ENCODE peak calls at places on chromosomes 13 and 19, in ten cellular contexts. One of them, this sample, is unnamed.
A peak's percentile ranks its signal among the peaks of the same experiment; 100 is the strongest.

GRCh38 chr19:7395793-7396192 is 47.1 kb downstream of the ARHGEF18 start:
- DNase-seq in BJ: no peak
- DNase-seq in astrocyte of the spinal cord: no peak
- DNase-seq in nephron progenitor cell: no peak
- DNase-seq in RWPE1: no peak
- DNase-seq in adrenal gland: no peak
- DNase-seq in GM20000: no peak
- DNase-seq in fibroblast of pulmonary artery: no peak
- DNase-seq in astrocyte: no peak
- DNase-seq in cardiac fibroblast: no peak
- DNase-seq in this sample: no peak

GRCh38 chr13:32846020-32846451 is 170.2 kb upstream of the KL start:
- DNase-seq in BJ: no peak
- DNase-seq in astrocyte of the spinal cord: no peak
- DNase-seq in nephron progenitor cell: no peak
- DNase-seq in RWPE1: no peak
- DNase-seq in adrenal gland: no peak
- DNase-seq in GM20000: no peak
- DNase-seq in fibroblast of pulmonary artery: no peak
- DNase-seq in astrocyte: no peak
- DNase-seq in cardiac fibroblast: no peak
- DNase-seq in this sample: no peak

GRCh38 chr13:52399708-52400107 is 6.3 kb downstream of the THSD1 start:
- DNase-seq in BJ: no peak
- DNase-seq in astrocyte of the spinal cord: no peak
- DNase-seq in nephron progenitor cell: no peak
- DNase-seq in RWPE1: no peak
- DNase-seq in adrenal gland: no peak
- DNase-seq in GM20000: no peak
- DNase-seq in fibroblast of pulmonary artery: peak; percentile 60
- DNase-seq in astrocyte: no peak
- DNase-seq in cardiac fibroblast: peak; percentile 47
- DNase-seq in this sample: peak; percentile 13

GRCh38 chr19:7534531-7534980 is 961 bp upstream of the PNPLA6 start:
- DNase-seq in BJ: peak; percentile 56
- DNase-seq in astrocyte of the spinal cord: peak; percentile 81
- DNase-seq in nephron progenitor cell: peak; percentile 58
- DNase-seq in RWPE1: peak; percentile 61
- DNase-seq in adrenal gland: peak; percentile 84
- DNase-seq in GM20000: peak; percentile 72
- DNase-seq in fibroblast of pulmonary artery: peak; percentile 76
- DNase-seq in astrocyte: peak; percentile 83
- DNase-seq in cardiac fibroblast: peak; percentile 83
- DNase-seq in this sample: peak; percentile 89

GRCh38 chr13:44035400-44035799 is 155.7 kb downstream of the LACC1 start:
- DNase-seq in BJ: no peak
- DNase-seq in astrocyte of the spinal cord: no peak
- DNase-seq in nephron progenitor cell: no peak
- DNase-seq in RWPE1: no peak
- DNase-seq in adrenal gland: no peak
- DNase-seq in GM20000: no peak
- DNase-seq in fibroblast of pulmonary artery: no peak
- DNase-seq in astrocyte: no peak
- DNase-seq in cardiac fibroblast: no peak
- DNase-seq in this sample: no peak

GRCh38 chr19:33302175-33302973 is at the start of gene CEBPA:
- DNase-seq in BJ: no peak
- DNase-seq in astrocyte of the spinal cord: peak; percentile 45
- DNase-seq in nephron progenitor cell: peak; percentile 86
- DNase-seq in RWPE1: peak; percentile 81
- DNase-seq in adrenal gland: peak; percentile 59
- DNase-seq in GM20000: peak; percentile 95
- DNase-seq in fibroblast of pulmonary artery: peak; percentile 77
- DNase-seq in astrocyte: peak; percentile 55
- DNase-seq in cardiac fibroblast: peak; percentile 87
- DNase-seq in this sample: peak; percentile 34

GRCh38 chr13:113935081-113935511 is 38.8 kb downstream of the C13orf46 start:
- DNase-seq in BJ: no peak
- DNase-seq in astrocyte of the spinal cord: peak; percentile 30
- DNase-seq in nephron progenitor cell: peak; percentile 26
- DNase-seq in RWPE1: no peak
- DNase-seq in adrenal gland: no peak
- DNase-seq in GM20000: no peak
- DNase-seq in fibroblast of pulmonary artery: no peak
- DNase-seq in astrocyte: no peak
- DNase-seq in cardiac fibroblast: no peak
- DNase-seq in this sample: no peak

GRCh38 chr13:28131646-28132045 is 6.7 kb upstream of the PAN3 start:
- DNase-seq in BJ: no peak
- DNase-seq in astrocyte of the spinal cord: no peak
- DNase-seq in nephron progenitor cell: no peak
- DNase-seq in RWPE1: no peak
- DNase-seq in adrenal gland: no peak
- DNase-seq in GM20000: no peak
- DNase-seq in fibroblast of pulmonary artery: no peak
- DNase-seq in astrocyte: no peak
- DNase-seq in cardiac fibroblast: no peak
- DNase-seq in this sample: no peak

GRCh38 chr13:40445557-40445990 is 220.9 kb downstream of the FOXO1 start:
- DNase-seq in BJ: no peak
- DNase-seq in astrocyte of the spinal cord: peak; percentile 86
- DNase-seq in nephron progenitor cell: no peak
- DNase-seq in RWPE1: peak; percentile 88
- DNase-seq in adrenal gland: peak; percentile 30
- DNase-seq in GM20000: peak; percentile 88
- DNase-seq in fibroblast of pulmonary artery: peak; percentile 97
- DNase-seq in astrocyte: peak; percentile 96
- DNase-seq in cardiac fibroblast: peak; percentile 84
- DNase-seq in this sample: no peak

GRCh38 chr19:2426661-2427322 is 594 bp downstream of the TIMM13 start:
- DNase-seq in BJ: no peak
- DNase-seq in astrocyte of the spinal cord: no peak
- DNase-seq in nephron progenitor cell: peak; percentile 70
- DNase-seq in RWPE1: peak; percentile 70
- DNase-seq in adrenal gland: peak; percentile 56
- DNase-seq in GM20000: peak; percentile 87
- DNase-seq in fibroblast of pulmonary artery: peak; percentile 37
- DNase-seq in astrocyte: no peak
- DNase-seq in cardiac fibroblast: peak; percentile 54
- DNase-seq in this sample: no peak

DNA sequence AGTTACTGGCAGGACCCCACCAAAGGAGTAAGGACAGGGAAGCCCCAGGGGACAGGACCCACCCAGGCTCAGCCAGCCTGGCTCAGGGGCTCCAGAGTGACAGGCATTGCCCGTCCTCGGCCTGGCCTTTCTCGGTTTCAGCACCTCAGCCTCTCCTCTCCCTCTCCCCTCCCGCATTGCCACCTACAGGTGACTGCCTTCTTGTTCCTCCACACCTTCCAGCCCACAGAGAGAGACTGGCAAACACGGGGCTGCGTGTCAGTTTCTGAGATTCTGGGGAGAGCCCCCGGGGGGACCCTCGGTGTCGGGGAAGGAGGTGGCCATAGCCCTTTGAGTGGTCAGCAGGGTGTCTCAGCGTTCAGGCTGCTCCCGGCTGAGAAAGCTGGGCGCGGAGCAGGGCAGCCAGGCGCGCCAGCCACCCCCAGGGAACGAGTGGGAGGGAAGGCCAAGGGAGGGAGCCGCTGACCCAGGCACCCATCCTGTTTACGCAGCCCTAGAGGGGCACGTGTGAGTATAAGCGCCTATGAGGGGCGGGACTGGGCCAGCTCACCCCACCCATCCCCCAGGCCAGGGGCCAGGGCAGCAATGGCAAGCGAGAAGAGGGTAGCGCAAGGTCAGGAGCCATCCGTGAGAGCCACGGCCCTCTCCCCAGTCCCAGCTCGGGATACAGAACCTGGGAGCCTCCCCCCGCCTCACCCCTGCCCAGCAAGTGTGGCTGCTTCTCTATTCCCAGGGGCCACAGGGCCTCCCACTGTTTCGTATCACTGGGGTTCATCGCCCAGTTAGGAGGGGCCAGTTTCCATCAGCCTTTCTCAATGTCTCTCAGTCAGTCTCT is 743 bp upstream of the DMKN start:
- DNase-seq in BJ: no peak
- DNase-seq in astrocyte of the spinal cord: no peak
- DNase-seq in nephron progenitor cell: peak; percentile 53
- DNase-seq in RWPE1: no peak
- DNase-seq in adrenal gland: no peak
- DNase-seq in GM20000: no peak
- DNase-seq in fibroblast of pulmonary artery: peak; percentile 54
- DNase-seq in astrocyte: no peak
- DNase-seq in cardiac fibroblast: peak; percentile 87
- DNase-seq in this sample: no peak
- TF ChIP-seq CTCF in BJ: peak; percentile 16
- TF ChIP-seq CTCF in astrocyte of the spinal cord: no peak
- TF ChIP-seq CTCF in nephron progenitor cell: no peak
- TF ChIP-seq CTCF in RWPE1: no peak
- TF ChIP-seq CTCF in adrenal gland: no peak
- TF ChIP-seq CTCF in GM20000: no peak
- TF ChIP-seq CTCF in fibroblast of pulmonary artery: no peak
- TF ChIP-seq CTCF in astrocyte: no peak
- TF ChIP-seq CTCF in cardiac fibroblast: no peak
- TF ChIP-seq CTCF in this sample: peak; percentile 36

GRCh38 chr19:12294308-12295158 is at the start of gene ZNF44:
- DNase-seq in BJ: peak; percentile 80
- DNase-seq in astrocyte of the spinal cord: peak; percentile 93
- DNase-seq in nephron progenitor cell: peak; percentile 93
- DNase-seq in RWPE1: peak; percentile 96
- DNase-seq in adrenal gland: peak; percentile 99
- DNase-seq in GM20000: peak; percentile 97
- DNase-seq in fibroblast of pulmonary artery: peak; percentile 95
- DNase-seq in astrocyte: peak; percentile 88
- DNase-seq in cardiac fibroblast: peak; percentile 96
- DNase-seq in this sample: peak; percentile 92
- TF ChIP-seq CTCF in BJ: no peak
- TF ChIP-seq CTCF in astrocyte of the spinal cord: no peak
- TF ChIP-seq CTCF in nephron progenitor cell: no peak
- TF ChIP-seq CTCF in RWPE1: no peak
- TF ChIP-seq CTCF in adrenal gland: no peak
- TF ChIP-seq CTCF in GM20000: no peak
- TF ChIP-seq CTCF in fibroblast of pulmonary artery: no peak
- TF ChIP-seq CTCF in astrocyte: no peak
- TF ChIP-seq CTCF in cardiac fibroblast: no peak
- TF ChIP-seq CTCF in this sample: no peak

GRCh38 chr13:75363371-75363770 is 118.6 kb downstream of the TBC1D4 start:
- DNase-seq in BJ: no peak
- DNase-seq in astrocyte of the spinal cord: no peak
- DNase-seq in nephron progenitor cell: no peak
- DNase-seq in RWPE1: no peak
- DNase-seq in adrenal gland: no peak
- DNase-seq in GM20000: no peak
- DNase-seq in fibroblast of pulmonary artery: no peak
- DNase-seq in astrocyte: no peak
- DNase-seq in cardiac fibroblast: no peak
- DNase-seq in this sample: no peak

GRCh38 chr13:75366380-75367280 is 115.3 kb downstream of the TBC1D4 start:
- DNase-seq in BJ: no peak
- DNase-seq in astrocyte of the spinal cord: no peak
- DNase-seq in nephron progenitor cell: no peak
- DNase-seq in RWPE1: no peak
- DNase-seq in adrenal gland: no peak
- DNase-seq in GM20000: no peak
- DNase-seq in fibroblast of pulmonary artery: peak; percentile 54
- DNase-seq in astrocyte: no peak
- DNase-seq in cardiac fibroblast: peak; percentile 29
- DNase-seq in this sample: no peak

GRCh38 chr13:75364131-75364713 is 117.7 kb downstream of the TBC1D4 start:
- DNase-seq in BJ: no peak
- DNase-seq in astrocyte of the spinal cord: no peak
- DNase-seq in nephron progenitor cell: no peak
- DNase-seq in RWPE1: peak; percentile 8
- DNase-seq in adrenal gland: no peak
- DNase-seq in GM20000: no peak
- DNase-seq in fibroblast of pulmonary artery: no peak
- DNase-seq in astrocyte: no peak
- DNase-seq in cardiac fibroblast: no peak
- DNase-seq in this sample: no peak

GRCh38 chr13:75368167-75368566 is 113.8 kb downstream of the TBC1D4 start:
- DNase-seq in BJ: peak; percentile 39
- DNase-seq in astrocyte of the spinal cord: peak; percentile 96
- DNase-seq in nephron progenitor cell: no peak
- DNase-seq in RWPE1: no peak
- DNase-seq in adrenal gland: no peak
- DNase-seq in GM20000: no peak
- DNase-seq in fibroblast of pulmonary artery: peak; percentile 94
- DNase-seq in astrocyte: peak; percentile 96
- DNase-seq in cardiac fibroblast: peak; percentile 92
- DNase-seq in this sample: peak; percentile 70

GRCh38 chr13:75365724-75366173 is 116.2 kb downstream of the TBC1D4 start:
- DNase-seq in BJ: peak; percentile 50
- DNase-seq in astrocyte of the spinal cord: peak; percentile 84
- DNase-seq in nephron progenitor cell: no peak
- DNase-seq in RWPE1: peak; percentile 62
- DNase-seq in adrenal gland: no peak
- DNase-seq in GM20000: peak; percentile 64
- DNase-seq in fibroblast of pulmonary artery: peak; percentile 74
- DNase-seq in astrocyte: peak; percentile 94
- DNase-seq in cardiac fibroblast: peak; percentile 46
- DNase-seq in this sample: peak; percentile 91
- TF ChIP-seq CTCF in BJ: peak; percentile 17
- TF ChIP-seq CTCF in astrocyte of the spinal cord: no peak
- TF ChIP-seq CTCF in nephron progenitor cell: no peak
- TF ChIP-seq CTCF in RWPE1: no peak
- TF ChIP-seq CTCF in adrenal gland: peak; percentile 8
- TF ChIP-seq CTCF in GM20000: no peak
- TF ChIP-seq CTCF in fibroblast of pulmonary artery: peak; percentile 19
- TF ChIP-seq CTCF in astrocyte: peak; percentile 35
- TF ChIP-seq CTCF in cardiac fibroblast: peak; percentile 36
- TF ChIP-seq CTCF in this sample: peak; percentile 35

GRCh38 chr13:94192576-94192975 is 286.9 kb downstream of the DCT start:
- DNase-seq in BJ: no peak
- DNase-seq in astrocyte of the spinal cord: peak; percentile 16
- DNase-seq in nephron progenitor cell: peak; percentile 34
- DNase-seq in RWPE1: no peak
- DNase-seq in adrenal gland: peak; percentile 22
- DNase-seq in GM20000: peak; percentile 10
- DNase-seq in fibroblast of pulmonary artery: peak; percentile 45
- DNase-seq in astrocyte: no peak
- DNase-seq in cardiac fibroblast: peak; percentile 34
- DNase-seq in this sample: peak; percentile 19
- TF ChIP-seq CTCF in BJ: peak; percentile 53
- TF ChIP-seq CTCF in astrocyte of the spinal cord: peak; percentile 52
- TF ChIP-seq CTCF in nephron progenitor cell: peak; percentile 34
- TF ChIP-seq CTCF in RWPE1: no peak
- TF ChIP-seq CTCF in adrenal gland: peak; percentile 43
- TF ChIP-seq CTCF in GM20000: no peak
- TF ChIP-seq CTCF in fibroblast of pulmonary artery: peak; percentile 50
- TF ChIP-seq CTCF in astrocyte: peak; percentile 29
- TF ChIP-seq CTCF in cardiac fibroblast: peak; percentile 47
- TF ChIP-seq CTCF in this sample: peak; percentile 77

DNA sequence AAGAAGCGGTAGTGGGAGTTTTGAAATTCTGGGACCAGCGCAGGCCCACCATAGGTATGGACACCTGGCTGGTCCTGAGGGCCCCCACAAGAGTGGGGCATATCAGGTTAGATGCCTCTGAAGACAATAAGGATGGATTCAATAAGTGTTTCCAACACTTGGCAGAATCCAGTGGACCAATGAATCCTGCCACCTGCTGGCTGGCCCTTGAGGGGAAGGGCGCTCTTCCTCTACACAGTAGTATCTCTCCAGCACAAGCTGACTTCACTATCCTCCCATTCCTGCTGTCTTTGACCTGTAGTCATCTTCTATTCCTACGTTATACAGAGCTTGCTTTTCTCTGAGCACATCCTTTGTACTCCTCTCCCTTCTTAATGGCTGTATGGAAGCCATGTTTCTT is 199.7 kb upstream of the TSHZ3 start:
- DNase-seq in BJ: no peak
- DNase-seq in astrocyte of the spinal cord: peak; percentile 19
- DNase-seq in nephron progenitor cell: peak; percentile 20
- DNase-seq in RWPE1: no peak
- DNase-seq in adrenal gland: peak; percentile 24
- DNase-seq in GM20000: no peak
- DNase-seq in fibroblast of pulmonary artery: peak; percentile 62
- DNase-seq in astrocyte: no peak
- DNase-seq in cardiac fibroblast: peak; percentile 61
- DNase-seq in this sample: peak; percentile 4
- TF ChIP-seq CTCF in BJ: peak; percentile 77
- TF ChIP-seq CTCF in astrocyte of the spinal cord: peak; percentile 56
- TF ChIP-seq CTCF in nephron progenitor cell: peak; percentile 55
- TF ChIP-seq CTCF in RWPE1: no peak
- TF ChIP-seq CTCF in adrenal gland: peak; percentile 36
- TF ChIP-seq CTCF in GM20000: no peak
- TF ChIP-seq CTCF in fibroblast of pulmonary artery: peak; percentile 76
- TF ChIP-seq CTCF in astrocyte: peak; percentile 40
- TF ChIP-seq CTCF in cardiac fibroblast: peak; percentile 78
- TF ChIP-seq CTCF in this sample: peak; percentile 85

This sample was measured in HFFc6.